ENCODE peak calls at places on chromosomes 11 and 22, in eight cellular contexts. T, B, J, C, A, E, K and P are unnamed samples.

GRCh38 chr22:48737461-48738203 is 1090.0 kb downstream of the BRD1 start:
- DNase-seq in K (no peak), J (no peak), E (no peak), C (no peak), B (no peak), A (no peak), T (no peak), P (no peak)

GRCh38 chr11:125990244-125990643 is 44.4 kb downstream of the VSIG10L2 start:
- DNase-seq in A (no peak), B (peak), J (no peak), K (peak), T (no peak), E (no peak), C (no peak), P (no peak)

GRCh38 chr22:42357221-42357620 is 75.0 kb downstream of the NFAM1 start:
- DNase-seq in C (no peak), B (no peak), E (no peak), K (no peak), T (no peak), J (no peak), A (no peak), P (no peak)

GRCh38 chr11:34655335-34656008 is 34.6 kb downstream of the EHF start:
- DNase-seq in C (no peak), E (no peak), T (no peak), A (no peak), K (peak), B (no peak), J (no peak), P (no peak)

GRCh38 chr11:57097149-57097548 is 84.6 kb upstream of the LRRC55 start:
- DNase-seq in E (no peak), K (no peak), B (no peak), T (no peak), J (no peak), A (no peak), C (no peak), P (no peak)

GRCh38 chr11:589798-590197 is 13.5 kb downstream of the PHRF1 start:
- DNase-seq in K (no peak), T (no peak), C (no peak), J (no peak), B (no peak), A (no peak), E (no peak), P (no peak)

GRCh38 chr11:108142304-108142703 is 20.9 kb downstream of the ACAT1 start:
- DNase-seq in T (no peak), B (no peak), C (no peak), E (no peak), A (no peak), K (no peak), J (no peak), P (no peak)

GRCh38 chr22:40247976-40248375 is 70.3 kb downstream of the TNRC6B start:
- DNase-seq in K (no peak), J (no peak), A (no peak), C (no peak), B (no peak), T (peak), E (no peak), P (peak)

GRCh38 chr11:111357150-111358037 is 21.7 kb downstream of the POU2AF1 start:
- DNase-seq in B (no peak), K (no peak), J (no peak), A (no peak), T (no peak), E (peak), C (no peak), P (peak)

GRCh38 chr11:11482726-11483125 is 129.7 kb upstream of the CSNK2A3 start:
- DNase-seq in C (no peak), B (no peak), T (no peak), A (no peak), E (no peak), J (no peak), K (no peak), P (no peak)